ENCODE peak calls at places on chromosomes 1 and 21, in four cellular contexts. M is A549, B is K562, W is HepG2. V is an unnamed sample.

GRCh38 chr1:187517508-187517907 is 688.8 kb downstream of the PLA2G4A start:
- DNase-seq in M (no peak), B (no peak), W (no peak), V (no peak)

GRCh38 chr21:38140192-38140905 is 116.4 kb upstream of the KCNJ15 start:
- DNase-seq in M (peak; percentile 92), B (no peak), W (no peak), V (no peak)

GRCh38 chr1:31760422-31760900 is 3.7 kb downstream of the ADGRB2 start:
- DNase-seq in M (no peak), B (no peak), W (no peak), V (no peak)

GRCh38 chr1:154745286-154745731 is 124.8 kb downstream of the KCNN3 start:
- DNase-seq in M (no peak), B (no peak), W (no peak), V (no peak)

GRCh38 chr1:214402583-214403216 is 121.7 kb downstream of the SMYD2 start:
- DNase-seq in M (peak; percentile 17), B (no peak), W (no peak), V (no peak)

GRCh38 chr1:155181371-155182051 is 7.9 kb downstream of the TRIM46 start:
- DNase-seq in M (no peak), B (no peak), W (no peak), V (no peak)

GRCh38 chr1:228228601-228229074 is 20.8 kb downstream of the OBSCN start:
- DNase-seq in M (peak; percentile 45), B (no peak), W (peak; percentile 83), V (no peak)

GRCh38 chr1:227532019-227532619 is 31.2 kb upstream of the ZNF678 start:
- DNase-seq in M (no peak), B (no peak), W (no peak), V (no peak)

GRCh38 chr1:81452693-81453344 is 347.9 kb upstream of the ADGRL2 start:
- DNase-seq in M (no peak), B (no peak), W (no peak), V (no peak)

GRCh38 chr1:32742132-32742947 is 39.8 kb upstream of the SYNC start:
- DNase-seq in M (no peak), B (peak; percentile 66), W (peak; percentile 48), V (peak; percentile 76)

GRCh38 chr1:216330262-216330661 is 93.0 kb downstream of the USH2A start:
- DNase-seq in M (no peak), B (no peak), W (no peak), V (no peak)

GRCh38 chr1:245113649-245114048 is 41.1 kb upstream of the KIF26B start:
- DNase-seq in M (no peak), B (no peak), W (no peak), V (no peak)

GRCh38 chr1:193321242-193321842 is 134.9 kb upstream of the B3GALT2 start:
- DNase-seq in M (no peak), B (no peak), W (no peak), V (no peak)

GRCh38 chr1:171438441-171438840 is 46.9 kb upstream of the PRRC2C start:
- DNase-seq in M (peak; percentile 84), B (no peak), W (no peak), V (no peak)

GRCh38 chr1:226973898-226974543 is 33.9 kb downstream of the COQ8A start:
- DNase-seq in M (no peak), B (no peak), W (peak; percentile 15), V (no peak)

GRCh38 chr1:17207966-17208418 is 3.1 kb downstream of the PADI1 start:
- DNase-seq in M (peak; percentile 79), B (no peak), W (no peak), V (peak; percentile 17)

GRCh38 chr1:172647110-172647564 is 11.8 kb upstream of the FASLG start:
- DNase-seq in M (no peak), B (no peak), W (no peak), V (no peak)

GRCh38 chr1:46062651-46063319 is 69.6 kb downstream of the PIK3R3 start:
- DNase-seq in M (no peak), B (no peak), W (no peak), V (no peak)

GRCh38 chr1:9270290-9270900 is 22.3 kb upstream of the SPSB1 start:
- DNase-seq in M (no peak), B (no peak), W (no peak), V (no peak)

GRCh38 chr1:177964336-177964735 is 5.5 kb downstream of the SEC16B start:
- DNase-seq in M (no peak), B (no peak), W (no peak), V (no peak)
- TF ChIP-seq JUN in M (no peak), B (no peak), W (no peak), V (no peak)

DNA sequence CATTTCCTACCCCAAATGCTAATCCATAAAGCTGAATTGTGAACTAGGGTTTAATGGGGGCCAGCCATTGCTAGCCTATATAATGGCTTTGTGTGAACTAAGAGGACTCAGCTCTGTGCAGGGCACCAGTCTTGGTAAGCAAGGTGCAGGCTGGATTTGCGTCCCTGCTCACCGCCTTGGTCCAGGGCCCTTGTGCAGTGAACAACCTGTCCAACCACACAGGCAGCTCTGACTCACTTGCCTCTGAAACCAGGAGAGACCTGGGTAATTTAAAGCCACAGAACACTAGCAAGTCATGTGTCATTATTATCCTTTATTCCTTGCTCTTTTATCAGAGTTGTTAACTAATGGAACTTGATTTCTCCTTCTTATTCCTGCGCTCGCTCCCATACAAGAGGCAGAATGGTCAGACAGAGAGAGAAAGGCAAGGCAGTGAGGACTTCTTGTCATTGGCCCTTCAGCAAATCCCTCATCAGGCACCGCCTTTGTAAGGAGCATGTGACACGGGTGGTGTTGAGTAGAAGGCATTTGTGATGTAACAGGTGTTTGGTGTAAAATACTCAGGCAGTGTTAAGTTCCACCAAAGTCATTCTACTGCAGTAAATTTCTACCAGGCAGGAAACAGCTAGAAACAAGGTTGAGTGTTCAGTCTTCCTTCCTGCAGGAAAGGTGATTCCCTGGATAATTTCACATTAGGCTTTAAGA is 67.3 kb upstream of the OLIG2 start:
- DNase-seq in M (no peak), B (no peak), W (no peak), V (no peak)
- TF ChIP-seq EP300 in M (no peak), B (no peak), W (no peak), V (no peak)

GRCh38 chr21:29025328-29025713 is 853 bp downstream of the USP16 start:
- DNase-seq in M (no peak), B (no peak), W (no peak), V (no peak)
- TF ChIP-seq JUN in M (no peak), B (no peak), W (no peak), V (no peak)

DNA sequence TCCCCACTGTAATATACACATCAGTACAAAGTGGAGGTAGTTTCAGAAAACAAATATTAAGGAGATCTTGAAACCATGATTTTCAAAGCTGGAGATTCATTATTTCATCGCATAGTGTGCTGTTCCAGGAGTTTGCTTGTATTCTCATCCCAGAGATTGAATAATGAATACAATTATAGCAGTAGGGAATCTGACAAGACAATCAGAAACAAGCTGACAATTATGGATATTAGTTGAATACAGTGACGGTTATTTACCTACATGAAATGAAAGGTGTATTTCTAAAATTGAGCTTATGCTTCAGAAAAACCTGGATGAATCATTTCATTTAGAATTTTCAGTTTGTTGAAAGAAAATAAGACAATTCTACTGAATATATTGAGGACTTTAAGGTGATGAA is 2119.0 kb downstream of the MRPL39 start:
- DNase-seq in M (no peak), B (no peak), W (no peak), V (no peak)
- TF ChIP-seq EP300 in M (no peak), B (no peak), W (no peak), V (no peak)

GRCh38 chr21:30216041-30216723 is at the start of gene CLDN8:
- DNase-seq in M (no peak), B (no peak), W (no peak), V (no peak)
- TF ChIP-seq JUN in M (no peak), B (no peak), W (no peak), V (no peak)

GRCh38 chr1:94541175-94542087 is at the start of gene F3:
- DNase-seq in M (peak; percentile 78), B (peak; percentile 88), W (peak; percentile 72), V (peak; percentile 88)
- TF ChIP-seq EP300 in M (no peak), B (no peak), W (no peak), V (no peak)

DNA sequence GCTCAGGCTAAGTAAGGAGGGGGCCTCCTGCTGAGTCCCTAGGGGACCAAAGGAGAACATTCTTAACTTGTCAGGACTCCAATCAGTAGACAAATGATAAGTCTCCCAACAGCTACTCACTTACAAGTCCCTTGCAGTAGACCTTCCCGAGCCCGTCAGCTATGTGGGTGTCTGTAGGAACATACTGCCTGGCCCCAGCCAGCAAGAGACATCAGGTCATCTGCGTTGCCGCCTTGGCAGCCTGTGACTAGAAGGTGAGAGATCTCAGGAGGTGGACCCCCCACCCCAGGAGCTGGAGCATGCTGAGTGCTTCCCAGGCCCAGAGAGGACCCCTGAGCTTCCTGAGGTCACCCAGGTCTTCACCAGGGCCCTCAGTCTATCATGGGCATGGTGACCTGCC is 250.5 kb downstream of the C1orf94 start:
- DNase-seq in M (no peak), B (no peak), W (no peak), V (no peak)
- TF ChIP-seq JUN in M (no peak), B (no peak), W (no peak), V (no peak)

DNA sequence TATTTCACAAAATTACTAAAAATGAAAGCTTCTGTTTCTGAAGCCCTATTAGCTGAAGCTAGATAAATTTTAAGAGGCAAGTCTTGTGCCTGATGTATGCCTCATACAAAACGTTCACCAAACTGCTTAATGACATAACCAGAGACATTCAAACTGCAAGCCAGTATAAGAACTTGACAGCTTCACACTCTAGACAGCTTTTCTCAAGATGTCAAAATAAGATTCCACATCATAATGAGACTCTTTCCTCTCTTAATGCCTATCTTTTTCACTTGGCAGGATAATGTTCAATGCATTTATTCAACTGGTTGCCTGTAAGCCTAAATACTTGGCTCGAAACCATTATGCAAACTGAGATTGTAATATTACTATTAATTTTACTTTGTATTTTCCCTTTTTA is 424.0 kb downstream of the LTN1 start:
- DNase-seq in M (no peak), B (no peak), W (no peak), V (no peak)
- TF ChIP-seq EP300 in M (no peak), B (no peak), W (no peak), V (no peak)